ENCODE peak calls at places on chromosome 20, in seven cellular contexts. V is upper lobe of left lung, E is astrocyte of the spinal cord, I is BJ, A is ovary, B is fibroblast of lung, Z is endothelial cell. J is an unnamed sample.

GRCh38 chr20:28562510-28562898 is 2695.0 kb upstream of the DEFB115 start:
- DNase-seq in V (no peak), I (peak), A (no peak), E (peak), B (peak), Z (no peak), J (no peak)

GRCh38 chr20:39893013-39893685 is 795.9 kb downstream of the MAFB start:
- DNase-seq in Z (no peak), A (no peak), I (peak), B (peak), V (no peak), E (peak), J (no peak)

GRCh38 chr20:38161412-38161774 is 3.7 kb downstream of the TGM2 start:
- DNase-seq in E (no peak), I (no peak), Z (no peak), V (no peak), B (no peak), A (no peak), J (no peak)

GRCh38 chr20:64090165-64090564 is 6.0 kb upstream of the LKAAEAR1 start:
- DNase-seq in I (no peak), E (no peak), V (no peak), Z (no peak), B (no peak), A (no peak), J (no peak)

GRCh38 chr20:53735536-53736050 is 142.0 kb upstream of the ZNF217 start:
- DNase-seq in Z (no peak), E (peak), A (no peak), B (peak), I (peak), V (no peak), J (no peak)

GRCh38 chr20:38018385-38018784 is 14.9 kb downstream of the TTI1 start:
- DNase-seq in B (no peak), I (no peak), E (no peak), Z (no peak), A (no peak), V (no peak), J (no peak)

GRCh38 chr20:18101125-18101820 is 36.4 kb upstream of the KAT14 start:
- DNase-seq in I (no peak), E (no peak), A (no peak), V (no peak), B (no peak), Z (no peak), J (no peak)

GRCh38 chr20:31837896-31838397 is 7.5 kb downstream of the FOXS1 start:
- DNase-seq in A (no peak), V (no peak), B (peak), Z (no peak), E (peak), I (no peak), J (no peak)

GRCh38 chr20:8144282-8145245 is 12.5 kb downstream of the PLCB1 start:
- DNase-seq in E (peak), Z (peak), V (no peak), I (peak), A (no peak), B (peak), J (no peak)

GRCh38 chr20:37901667-37902503 is 1.0 kb upstream of the VSTM2L start:
- DNase-seq in Z (peak), A (peak), I (no peak), E (peak), V (peak), B (peak), J (no peak)

GRCh38 chr20:380763-381580 is 412 bp downstream of the TRIB3 start:
- DNase-seq in A (peak), B (peak), I (no peak), E (peak), Z (peak), V (peak), J (peak)

GRCh38 chr20:63155266-63156165 is 60.4 kb downstream of the YTHDF1 start:
- DNase-seq in Z (no peak), B (no peak), I (no peak), A (no peak), E (no peak), V (no peak), J (peak)

GRCh38 chr20:9454781-9455180 is 59.6 kb upstream of the LAMP5 start:
- DNase-seq in Z (no peak), V (no peak), I (no peak), E (no peak), B (no peak), A (no peak), J (no peak)

GRCh38 chr20:36670665-36671357 is 24.8 kb upstream of the SLA2 start:
- DNase-seq in B (no peak), A (no peak), Z (no peak), I (no peak), V (no peak), E (no peak), J (no peak)

GRCh38 chr20:48826883-48827771 is 672 bp downstream of the PREX1 start:
- DNase-seq in I (no peak), E (peak), B (peak), Z (peak), V (no peak), A (no peak), J (peak)

GRCh38 chr20:51469046-51469445 is 73.5 kb downstream of the NFATC2 start:
- DNase-seq in Z (no peak), E (no peak), A (no peak), B (no peak), I (no peak), V (no peak), J (no peak)

GRCh38 chr20:47713941-47714450 is 71.3 kb downstream of the SULF2 start:
- DNase-seq in I (no peak), E (peak), Z (no peak), B (no peak), V (no peak), A (peak), J (no peak)

GRCh38 chr20:17531537-17532025 is 402 bp upstream of the BFSP1 start:
- DNase-seq in I (no peak), E (no peak), A (no peak), Z (no peak), V (no peak), B (no peak), J (no peak)

GRCh38 chr20:56595746-56596478 is 33.2 kb upstream of the TFAP2C start:
- DNase-seq in E (no peak), I (no peak), Z (no peak), V (no peak), A (no peak), B (no peak), J (no peak)

GRCh38 chr20:44651507-44652373 is at the start of gene ADA:
- DNase-seq in I (no peak), E (peak), B (peak), A (peak), V (peak), Z (peak), J (peak)

GRCh38 chr20:32872266-32872665 is 13.5 kb downstream of the EFCAB8 start:
- DNase-seq in I (no peak), A (no peak), V (no peak), B (no peak), Z (no peak), E (no peak), J (no peak)

GRCh38 chr20:51091564-51092195 is 68.8 kb upstream of the KCNG1 start:
- DNase-seq in E (no peak), Z (no peak), B (no peak), A (no peak), V (no peak), I (no peak), J (no peak)

GRCh38 chr20:31701591-31701990 is 21.1 kb downstream of the BCL2L1 start:
- DNase-seq in Z (no peak), B (no peak), I (no peak), V (no peak), A (no peak), E (no peak), J (no peak)

GRCh38 chr20:21698494-21699215 is 6.8 kb upstream of the PAX1 start:
- DNase-seq in Z (no peak), B (no peak), E (no peak), I (no peak), A (no peak), V (no peak), J (no peak)

GRCh38 chr20:44031001-44031574 is 116.4 kb downstream of the TOX2 start:
- DNase-seq in I (no peak), Z (no peak), A (no peak), E (no peak), V (no peak), B (no peak), J (peak)

GRCh38 chr20:13085275-13085674 is 76.5 kb downstream of the SPTLC3 start:
- DNase-seq in I (no peak), E (no peak), B (no peak), Z (no peak), V (no peak), A (no peak), J (no peak)

GRCh38 chr20:37727247-37727956 is 33.6 kb downstream of the CTNNBL1 start:
- DNase-seq in A (no peak), V (peak), B (peak), I (no peak), Z (no peak), E (no peak), J (no peak)

GRCh38 chr20:51287628-51288413 is 254.7 kb downstream of the NFATC2 start:
- DNase-seq in A (no peak), E (no peak), B (no peak), Z (no peak), I (no peak), V (no peak), J (no peak)

GRCh38 chr20:12762725-12763124 is 246.0 kb upstream of the SPTLC3 start:
- DNase-seq in A (no peak), B (no peak), E (no peak), Z (no peak), I (no peak), V (no peak), J (no peak)

GRCh38 chr20:18734525-18735189 is 78.9 kb upstream of the SCP2D1 start:
- DNase-seq in Z (no peak), V (no peak), A (no peak), E (no peak), I (peak), B (peak), J (no peak)

GRCh38 chr20:36847009-36847709 is 28.8 kb upstream of the TLDC2 start:
- DNase-seq in V (peak), B (peak), A (peak), E (peak), Z (no peak), I (no peak), J (no peak)

GRCh38 chr20:45118028-45118427 is 3.1 kb upstream of the WFDC5 start:
- DNase-seq in E (no peak), Z (no peak), V (no peak), B (no peak), A (no peak), I (no peak), J (no peak)

GRCh38 chr20:44644384-44645131 is 6.9 kb downstream of the ADA start:
- DNase-seq in V (no peak), A (no peak), E (no peak), Z (no peak), B (no peak), I (no peak), J (no peak)

DNA sequence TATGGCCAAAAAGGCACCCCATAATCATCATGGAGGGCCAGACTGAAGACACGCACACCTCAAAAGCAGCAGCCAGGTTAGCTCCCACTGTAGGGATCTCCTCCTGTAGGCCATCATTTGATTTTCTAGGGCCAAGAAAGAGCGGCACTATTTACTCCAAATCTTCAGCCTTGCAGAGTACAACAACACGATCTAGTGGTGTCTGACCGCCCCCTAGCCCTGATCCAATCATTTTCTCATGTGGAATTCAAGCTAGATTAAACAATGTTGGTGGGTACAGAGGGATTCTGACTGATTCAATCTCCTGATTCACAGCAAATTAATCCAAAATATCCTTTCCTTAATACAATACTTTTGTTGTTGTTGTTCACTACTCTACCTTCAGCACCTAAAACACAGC is 12.5 kb downstream of the GNAS-AS1 start:
- DNase-seq in I (no peak), E (no peak), B (no peak), A (no peak), V (no peak), Z (no peak), J (no peak)
- TF ChIP-seq CTCF in I (no peak), E (peak), B (no peak), A (no peak), V (no peak), Z (no peak), J (no peak)

GRCh38 chr20:49982346-49983122 is at the start of gene SNAI1:
- DNase-seq in Z (peak), I (no peak), E (peak), A (peak), V (peak), B (peak), J (peak)
- TF ChIP-seq CTCF in Z (peak), I (peak), E (peak), A (no peak), V (peak), B (peak), J (peak)

GRCh38 chr20:14632906-14633305 is 295.5 kb upstream of the FLRT3 start:
- DNase-seq in B (no peak), Z (no peak), V (no peak), I (no peak), A (no peak), E (no peak), J (no peak)
- TF ChIP-seq CTCF in B (no peak), Z (no peak), V (no peak), I (no peak), A (no peak), E (no peak), J (no peak)

GRCh38 chr20:35432430-35432735 is 5.6 kb downstream of the GDF5 start:
- DNase-seq in E (no peak), Z (no peak), I (no peak), B (no peak), A (no peak), V (no peak), J (no peak)
- TF ChIP-seq CTCF in E (no peak), Z (no peak), I (no peak), B (no peak), A (no peak), V (no peak), J (no peak)

DNA sequence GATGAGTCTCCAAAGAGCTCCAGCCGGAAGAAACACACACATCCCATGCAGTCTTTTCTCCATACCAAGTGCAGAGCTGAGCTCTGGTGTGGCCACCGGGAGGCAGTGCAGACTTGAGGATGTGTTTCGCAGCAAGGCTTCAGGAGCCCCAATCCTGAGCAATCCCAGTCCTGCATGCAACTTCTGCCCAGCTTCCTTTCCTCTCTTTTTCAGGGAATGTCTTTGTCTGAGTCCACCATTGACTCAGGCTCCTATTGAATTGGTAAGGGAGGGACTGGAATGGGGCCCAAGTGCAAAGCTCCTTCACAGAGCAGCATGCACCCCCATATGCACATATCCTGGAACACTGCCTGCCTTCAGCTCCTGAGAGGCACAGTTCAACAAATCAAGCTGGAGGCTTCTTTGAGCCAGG is 50.5 kb upstream of the ASIP start:
- DNase-seq in B (peak), E (peak), V (peak), I (peak), Z (peak), A (peak), J (peak)
- TF ChIP-seq CTCF in B (peak), E (peak), V (peak), I (peak), Z (peak), A (peak), J (peak)

GRCh38 chr20:59940129-59940955 is at the start of the genes FAM217B and PPP1R3D:
- DNase-seq in E (peak), Z (peak), B (peak), A (peak), I (peak), V (peak), J (peak)

GRCh38 chr20:59939879-59940128 is 301 bp downstream of the PPP1R3D start:
- DNase-seq in E (no peak), I (no peak), B (no peak), V (peak), A (peak), Z (no peak), J (no peak)

GRCh38 chr20:59945175-59945574 is 5.0 kb downstream of the FAM217B start:
- DNase-seq in I (no peak), V (no peak), Z (no peak), B (no peak), E (no peak), A (no peak), J (no peak)

GRCh38 chr20:59940956-59941294 is 736 bp downstream of the FAM217B start:
- DNase-seq in V (no peak), B (no peak), I (no peak), A (no peak), Z (no peak), E (no peak), J (no peak)

DNA sequence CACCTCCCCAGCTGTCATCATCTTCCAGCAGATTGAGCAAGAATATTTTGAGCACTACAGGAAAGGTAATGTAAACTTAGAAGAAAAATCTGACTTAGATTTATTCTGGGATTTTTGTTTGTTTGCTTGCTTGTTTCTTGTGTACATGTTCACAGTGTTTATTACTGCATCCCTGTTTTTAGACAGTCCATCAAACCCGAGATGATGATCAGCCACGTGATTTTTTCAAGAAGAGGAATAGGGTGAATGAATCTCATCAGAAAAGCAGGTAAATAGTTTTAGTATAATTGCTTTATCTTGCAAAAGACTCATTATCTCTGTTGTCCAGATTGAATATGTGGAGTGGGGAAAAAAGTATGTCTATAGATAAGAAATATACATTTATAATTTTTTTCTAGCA is 2.1 kb downstream of the FAM217B start:
- DNase-seq in Z (no peak), E (no peak), I (no peak), V (no peak), A (no peak), B (no peak), J (no peak)
- TF ChIP-seq CTCF in Z (no peak), E (no peak), I (no peak), V (no peak), A (no peak), B (no peak), J (no peak)

GRCh38 chr20:1392693-1393506 is at the start of gene FKBP1A:
- DNase-seq in E (peak), Z (peak), A (peak), I (peak), V (peak), B (peak), J (peak)
- TF ChIP-seq CTCF in E (peak), Z (no peak), A (peak), I (no peak), V (peak), B (no peak), J (no peak)

GRCh38 chr20:57780398-57780797 is 70.6 kb upstream of the PMEPA1 start:
- DNase-seq in B (no peak), A (no peak), E (no peak), I (no peak), V (no peak), Z (no peak), J (no peak)

GRCh38 chr20:57774951-57775350 is 65.1 kb upstream of the PMEPA1 start:
- DNase-seq in I (no peak), Z (no peak), V (peak), A (no peak), B (no peak), E (no peak), J (no peak)

GRCh38 chr20:57780906-57781305 is 71.1 kb upstream of the PMEPA1 start:
- DNase-seq in V (no peak), E (no peak), A (no peak), Z (no peak), B (no peak), I (no peak), J (no peak)

GRCh38 chr20:57779401-57780003 is 69.7 kb upstream of the PMEPA1 start:
- DNase-seq in Z (no peak), V (no peak), I (no peak), B (no peak), E (no peak), A (no peak), J (no peak)

DNA sequence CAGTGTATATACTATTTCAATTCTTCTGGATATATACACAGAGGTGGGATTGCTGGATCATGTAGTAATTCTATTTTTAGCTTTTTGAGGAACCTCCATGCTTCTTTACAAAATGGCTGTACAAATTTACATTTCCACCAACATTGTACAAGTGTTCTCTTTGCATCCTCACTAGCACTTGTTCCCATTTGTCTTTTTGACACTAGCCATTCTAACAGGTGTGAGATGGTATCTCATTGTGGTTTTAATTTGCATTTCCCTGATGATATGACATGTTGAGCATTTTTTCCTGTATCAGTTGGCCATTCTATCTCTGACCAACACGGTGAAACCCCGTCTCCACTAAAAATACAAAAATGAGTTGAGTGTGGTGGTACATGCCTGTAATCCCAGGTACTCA is 68.1 kb upstream of the PMEPA1 start:
- DNase-seq in E (no peak), I (no peak), V (no peak), A (no peak), B (no peak), Z (no peak), J (no peak)
- TF ChIP-seq CTCF in E (no peak), I (no peak), V (no peak), A (no peak), B (no peak), Z (no peak), J (no peak)

DNA sequence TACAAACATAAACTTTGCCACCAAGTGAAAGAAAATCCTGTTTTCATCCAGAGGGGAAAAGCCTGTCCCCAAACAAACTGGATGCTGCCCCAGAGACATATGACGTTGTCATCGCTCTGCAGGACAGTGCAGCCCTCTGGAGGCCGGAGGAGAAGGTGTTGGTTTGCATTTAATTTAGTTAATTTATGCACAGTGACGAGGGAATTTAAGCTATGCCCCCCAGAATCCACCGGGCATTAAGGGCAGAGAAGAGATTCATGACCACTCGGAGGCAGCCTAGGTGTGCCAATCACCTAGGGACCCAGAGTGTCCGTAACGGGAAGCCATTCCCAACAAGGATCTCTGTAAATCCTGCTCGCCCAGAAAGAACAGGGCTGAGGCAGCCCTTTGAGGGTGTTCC is 45.1 kb downstream of the NINL start:
- DNase-seq in E (peak), A (no peak), Z (no peak), I (no peak), V (peak), B (peak), J (no peak)
- TF ChIP-seq CTCF in E (peak), A (peak), Z (no peak), I (peak), V (no peak), B (peak), J (no peak)